ENCODE peak calls at places on chromosomes 6 and 20, in eight cellular contexts. L, E, O, H, P, Q, U and G are unnamed samples. For H3K36me3, the result is how much of the 10 kb centered on the place peaks cover.

GRCh38 chr20:13139459-13140150 is 81.5 kb upstream of the ISM1 start:
- DNase-seq in L (no peak), E (no peak), O (no peak), H (no peak), P (peak), Q (no peak), U (no peak), G (no peak)

GRCh38 chr6:149385998-149386646 is 13.9 kb upstream of the SUMO4 start:
- DNase-seq in L (no peak), E (no peak), O (no peak), H (no peak), P (no peak), Q (no peak), U (no peak), G (no peak)

GRCh38 chr6:15480546-15480945 is 182.3 kb downstream of the DTNBP1 start:
- DNase-seq in L (no peak), E (no peak), O (no peak), H (no peak), P (no peak), Q (no peak), U (no peak), G (no peak)

GRCh38 chr20:49291200-49291599 is 13.3 kb upstream of the ZNFX1 start:
- DNase-seq in L (no peak), E (no peak), O (no peak), H (no peak), P (no peak), Q (no peak), U (no peak), G (no peak)

GRCh38 chr6:52640170-52640569 is 30.7 kb upstream of the TMEM14A start:
- DNase-seq in L (no peak), E (peak), O (no peak), H (no peak), P (peak), Q (no peak), U (no peak), G (no peak)

GRCh38 chr6:158262082-158262481 is 50.2 kb upstream of the TULP4 start:
- DNase-seq in L (no peak), E (no peak), O (no peak), H (no peak), P (no peak), Q (no peak), U (no peak), G (no peak)

GRCh38 chr20:48210111-48211029 is 425.1 kb upstream of the SULF2 start:
- DNase-seq in L (no peak), E (no peak), O (no peak), H (no peak), P (no peak), Q (peak), U (no peak), G (no peak)

GRCh38 chr6:129969064-129969463 is 49.3 kb upstream of the L3MBTL3 start:
- DNase-seq in L (no peak), E (no peak), O (no peak), H (no peak), P (no peak), Q (no peak), U (no peak), G (no peak)

GRCh38 chr6:148309301-148309700 is 33.3 kb upstream of the SASH1 start:
- DNase-seq in L (no peak), E (no peak), O (no peak), H (no peak), P (no peak), Q (peak), U (no peak), G (no peak)

GRCh38 chr6:12296604-12297003 is 6.4 kb downstream of the EDN1 start:
- DNase-seq in L (no peak), E (no peak), O (no peak), H (no peak), P (no peak), Q (no peak), U (no peak), G (no peak)

GRCh38 chr6:12295558-12296254 is 5.5 kb downstream of the EDN1 start:
- DNase-seq in L (no peak), E (no peak), O (no peak), H (no peak), P (no peak), Q (no peak), U (no peak), G (no peak)

GRCh38 chr6:12297363-12298016 is 7.3 kb downstream of the EDN1 start:
- DNase-seq in L (no peak), E (no peak), O (no peak), H (no peak), P (no peak), Q (no peak), U (no peak), G (no peak)

GRCh38 chr6:12294851-12295536 is 4.8 kb downstream of the EDN1 start:
- DNase-seq in L (no peak), E (no peak), O (no peak), H (no peak), P (no peak), Q (no peak), U (no peak), G (no peak)

DNA sequence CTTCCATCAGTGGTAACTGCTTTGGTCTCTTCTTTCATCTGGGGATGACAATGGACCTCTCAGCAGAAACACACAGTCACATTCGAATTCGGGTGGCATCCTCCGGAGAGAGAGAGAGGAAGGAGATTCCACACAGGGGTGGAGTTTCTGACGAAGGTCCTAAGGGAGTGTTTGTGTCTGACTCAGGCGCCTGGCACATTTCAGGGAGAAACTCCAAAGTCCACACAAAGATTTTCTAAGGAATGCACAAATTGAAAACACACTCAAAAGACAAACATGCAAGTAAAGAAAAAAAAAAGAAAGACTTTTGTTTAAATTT is 6.1 kb downstream of the EDN1 start:
- DNase-seq in L (no peak), E (peak), O (peak), H (no peak), P (peak), Q (no peak), U (no peak), G (no peak)
- H3K4me3 ChIP-seq in L (no peak), E (no peak), O (no peak), H (no peak), P (no peak), Q (no peak), U (no peak), G (peak)

DNA sequence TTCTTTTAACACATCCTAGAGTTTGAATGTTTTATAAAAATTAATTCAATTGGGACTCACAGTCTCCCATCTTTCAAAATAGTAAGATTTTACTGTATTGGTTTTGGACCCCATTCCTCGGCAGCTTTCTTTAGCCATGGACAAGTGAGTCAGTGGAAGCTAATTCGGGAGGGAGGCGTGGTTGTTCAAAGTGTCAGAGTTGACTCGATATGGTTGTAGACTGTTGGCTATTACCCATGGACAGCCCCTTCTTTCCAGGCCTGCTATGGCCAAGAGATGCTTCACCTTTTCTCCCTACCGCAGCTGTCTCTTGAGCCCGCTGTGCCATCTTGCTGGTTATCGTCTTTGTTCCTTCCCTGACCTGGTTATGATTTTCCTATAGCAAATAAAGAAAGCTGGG is 243.0 kb downstream of the CD83 start:
- DNase-seq in L (no peak), E (no peak), O (no peak), H (no peak), P (peak), Q (no peak), U (no peak), G (peak)
- H3K27ac ChIP-seq in L (no peak), E (no peak), O (no peak), H (no peak), P (no peak), Q (no peak), U (no peak), G (peak)

DNA sequence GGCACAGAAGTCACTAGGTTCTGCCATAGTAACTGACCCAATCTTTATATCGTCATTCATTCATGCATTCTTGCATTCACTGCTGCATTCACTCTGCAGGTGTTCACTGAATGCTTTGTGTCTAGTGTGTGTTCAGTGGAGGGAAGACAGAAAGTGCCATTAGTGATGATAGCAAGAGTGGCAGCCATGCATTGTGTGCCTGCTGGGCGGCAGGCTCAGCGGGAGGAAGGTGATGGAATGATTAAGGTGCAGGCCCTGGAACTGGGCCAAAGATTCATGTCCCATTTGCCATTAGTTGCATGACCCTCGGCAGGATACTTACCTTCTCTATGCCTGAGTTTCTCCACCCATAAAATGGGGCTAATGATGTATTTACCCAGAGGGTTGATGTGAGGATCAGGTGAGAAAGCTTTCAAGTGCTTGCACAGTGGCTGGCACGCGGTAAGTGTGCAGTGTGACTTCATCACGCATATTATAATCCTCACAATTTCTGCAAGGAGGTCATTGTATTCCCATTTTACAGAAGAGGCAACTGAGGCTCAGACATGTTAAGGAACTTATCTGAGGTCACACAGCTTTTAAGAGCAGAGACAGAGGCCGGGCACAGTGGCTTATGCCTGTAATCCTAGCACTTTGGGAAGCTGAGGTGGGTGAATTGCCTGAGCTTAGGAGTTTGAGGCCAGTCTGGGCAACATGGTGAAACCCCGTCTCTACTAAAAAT is 40.2 kb downstream of the ITPR3 start:
- DNase-seq in L (no peak), E (no peak), O (no peak), H (no peak), P (no peak), Q (no peak), U (no peak), G (no peak)
- H3K36me3 ChIP-seq in L (under half), E (under half), O (under half), H (half or more), P (under half), Q (half or more), U (under half), G (under half)

DNA sequence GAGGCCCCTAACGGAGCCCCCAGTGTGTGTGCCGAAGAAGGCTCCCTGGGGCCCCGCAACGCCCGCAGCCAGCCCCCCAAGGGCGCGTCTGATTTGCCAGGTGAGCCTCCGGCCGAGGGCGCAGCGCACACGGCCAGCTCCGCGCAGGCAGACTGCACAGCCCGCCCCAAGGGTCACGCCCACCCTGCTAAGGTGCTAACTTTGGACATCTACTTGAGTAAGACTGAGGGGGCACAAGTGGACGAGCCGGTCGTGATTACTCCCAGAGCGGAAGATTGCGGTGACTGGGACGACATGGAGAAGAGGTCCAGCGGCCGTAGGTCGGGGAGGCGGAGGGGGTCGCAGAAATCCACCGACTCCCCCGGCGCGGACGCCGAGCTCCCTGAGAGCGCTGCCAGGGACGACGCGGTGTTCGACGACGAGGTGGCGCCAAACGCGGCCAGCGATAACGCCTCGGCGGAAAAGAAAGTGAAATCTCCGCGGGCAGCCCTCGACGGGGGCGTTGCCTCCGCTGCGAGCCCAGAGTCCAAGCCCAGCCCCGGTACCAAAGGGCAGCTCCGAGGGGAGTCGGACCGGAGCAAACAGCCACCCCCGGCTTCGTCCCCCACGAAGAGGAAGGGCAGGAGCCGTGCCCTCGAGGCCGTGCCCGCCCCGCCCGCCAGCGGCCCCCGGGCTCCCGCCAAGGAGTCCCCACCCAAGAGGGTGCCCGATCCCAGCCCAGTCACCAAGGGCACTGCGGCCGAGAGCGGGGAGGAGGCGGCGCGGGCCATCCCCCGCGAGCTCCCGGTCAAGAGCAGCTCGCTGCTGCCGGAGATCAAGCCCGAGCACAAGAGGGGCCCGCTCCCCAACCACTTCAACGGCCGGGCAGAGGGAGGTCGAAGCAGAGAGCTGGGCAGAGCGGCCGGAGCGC is 117.0 kb downstream of the RTN4IP1 start:
- DNase-seq in L (peak), E (peak), O (peak), H (peak), P (peak), Q (peak), U (no peak), G (no peak)
- H3K4me3 ChIP-seq in L (peak), E (peak), O (peak), H (peak), P (peak), Q (peak), U (peak), G (peak)

DNA sequence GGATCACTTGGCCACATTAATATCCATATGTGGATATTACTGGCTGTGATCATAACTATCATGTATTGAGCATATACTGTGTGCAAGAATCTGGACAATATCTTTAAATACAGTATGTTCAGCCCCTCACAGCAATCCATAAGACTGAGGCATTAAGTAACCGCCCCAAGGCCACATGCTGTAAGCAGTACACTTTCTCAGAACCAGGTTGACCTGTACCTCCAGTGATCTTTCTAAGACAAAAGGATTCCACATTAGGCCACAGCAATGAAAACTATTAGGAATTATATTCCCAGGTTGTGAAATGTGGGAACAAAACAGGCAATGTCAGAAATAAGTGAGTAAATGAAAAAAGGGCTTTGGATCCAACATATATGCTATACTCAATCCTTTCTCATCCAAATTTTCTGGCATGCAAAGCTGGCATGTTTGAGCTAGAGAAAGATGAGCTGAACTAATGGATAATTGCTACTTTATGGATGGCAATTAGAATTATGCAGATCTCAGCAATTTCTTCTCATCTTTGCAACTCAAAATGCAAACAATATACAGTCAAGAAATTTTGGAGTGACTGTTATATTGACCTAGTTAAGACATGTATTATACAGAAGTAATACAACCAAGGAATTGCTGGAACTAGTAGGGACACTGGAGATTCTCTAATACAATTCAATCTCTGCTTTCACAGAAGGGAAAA is 86.9 kb downstream of the KIF6 start:
- DNase-seq in L (no peak), E (no peak), O (no peak), H (no peak), P (no peak), Q (no peak), U (no peak), G (no peak)
- H3K27ac ChIP-seq in L (no peak), E (no peak), O (no peak), H (no peak), P (no peak), Q (no peak), U (no peak), G (no peak)

GRCh38 chr6:37313698-37314097 is 40.1 kb upstream of the RNF8 start:
- DNase-seq in L (no peak), E (no peak), O (no peak), H (no peak), P (no peak), Q (no peak), U (no peak), G (no peak)
- H3K36me3 ChIP-seq in L (under half), E (under half), O (under half), H (under half), P (under half), Q (half or more), U (under half), G (under half)

DNA sequence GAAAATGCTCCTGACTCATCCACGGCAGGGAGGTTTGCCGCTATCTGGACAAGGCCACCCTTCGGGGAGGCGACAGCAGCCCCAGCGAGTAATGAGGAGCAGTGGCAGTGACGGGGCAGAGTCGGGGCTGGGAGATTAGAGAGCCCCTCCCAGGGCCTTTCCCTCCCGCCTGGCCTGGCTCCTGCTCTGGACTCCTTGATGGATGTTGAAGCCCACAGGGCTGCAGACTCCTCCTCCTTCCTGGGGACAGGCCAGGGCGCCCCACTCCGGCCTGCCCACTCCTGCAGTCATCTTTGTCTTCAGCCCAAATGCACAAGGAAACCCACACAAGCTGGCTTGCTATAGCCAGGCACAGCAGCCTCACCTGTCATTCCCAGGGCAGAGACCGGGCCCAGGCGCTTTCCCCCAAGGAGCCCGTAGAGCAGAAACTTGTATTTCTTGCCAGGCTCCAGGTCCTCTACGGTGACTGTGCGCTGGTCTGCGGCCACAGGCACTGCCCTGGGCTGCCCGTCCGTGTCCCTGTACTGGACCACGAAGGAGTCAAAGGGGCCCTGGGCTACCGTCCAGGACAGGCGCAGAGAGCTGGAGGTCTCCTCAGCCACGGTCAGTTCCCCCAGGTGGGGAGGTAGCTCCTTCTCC is 7.7 kb downstream of the CYP21A2 start:
- DNase-seq in L (no peak), E (no peak), O (no peak), H (no peak), P (no peak), Q (no peak), U (no peak), G (no peak)
- H3K4me3 ChIP-seq in L (no peak), E (no peak), O (no peak), H (no peak), P (no peak), Q (no peak), U (no peak), G (no peak)

DNA sequence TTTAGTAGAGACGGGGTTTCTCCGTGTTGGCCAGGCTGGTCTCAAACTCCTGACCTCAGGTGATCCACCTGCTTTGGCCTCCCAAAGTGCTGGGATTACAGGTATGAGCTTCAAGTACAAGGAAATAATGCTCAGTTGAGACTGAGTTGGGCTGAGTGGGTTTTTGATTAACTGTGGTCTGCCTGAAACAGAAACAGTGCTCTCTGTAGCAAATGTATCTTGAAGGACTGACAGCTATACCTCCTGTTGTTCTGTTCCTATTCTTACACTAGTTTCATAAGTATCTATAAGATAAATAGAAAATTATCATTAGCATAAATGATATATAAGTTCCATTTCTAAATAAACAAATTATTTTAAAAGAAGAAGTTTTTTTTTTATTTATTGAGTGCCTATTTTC is 142.8 kb upstream of the PTPRK start:
- DNase-seq in L (no peak), E (no peak), O (no peak), H (no peak), P (no peak), Q (no peak), U (no peak), G (no peak)
- H3K27ac ChIP-seq in L (no peak), E (no peak), O (no peak), H (no peak), P (no peak), Q (no peak), U (no peak), G (no peak)

GRCh38 chr6:41452763-41453162 is 93.4 kb upstream of the FOXP4 start:
- DNase-seq in L (no peak), E (no peak), O (no peak), H (no peak), P (no peak), Q (no peak), U (no peak), G (no peak)
- H3K36me3 ChIP-seq in L (under half), E (under half), O (under half), H (under half), P (under half), Q (under half), U (under half), G (under half)

GRCh38 chr6:42748241-42748898 is 2.5 kb upstream of the TBCC start:
- DNase-seq in L (no peak), E (no peak), O (no peak), H (no peak), P (no peak), Q (no peak), U (no peak), G (no peak)
- H3K4me3 ChIP-seq in L (no peak), E (no peak), O (peak), H (peak), P (no peak), Q (no peak), U (no peak), G (peak)